ENCODE peak calls at places on chromosomes 1 and 21, in four cellular contexts. A, D, U and Q are unnamed samples.

GRCh38 chr1:190738321-190738720 is 260.7 kb upstream of the BRINP3 start:
- DNase-seq in A (no peak), D (no peak), U (no peak), Q (no peak)

GRCh38 chr1:201791051-201791774 is 37.7 kb upstream of the IPO9 start:
- DNase-seq in A (no peak), D (no peak), U (no peak), Q (no peak)

GRCh38 chr1:32071758-32072621 is 749 bp upstream of the TMEM39B start:
- DNase-seq in A (no peak), D (peak; percentile 34), U (no peak), Q (no peak)

GRCh38 chr1:186033744-186034345 is 299.7 kb downstream of the HMCN1 start:
- DNase-seq in A (no peak), D (no peak), U (no peak), Q (no peak)

GRCh38 chr21:44304846-44305245 is 5.0 kb downstream of the PFKL start:
- DNase-seq in A (no peak), D (peak; percentile 38), U (peak; percentile 66), Q (no peak)

GRCh38 chr1:74689800-74690696 is 16.5 kb upstream of the ERICH3 start:
- DNase-seq in A (no peak), D (peak; percentile 53), U (no peak), Q (no peak)

GRCh38 chr21:46455575-46456385 is 2.9 kb upstream of the DIP2A start:
- DNase-seq in A (no peak), D (no peak), U (no peak), Q (no peak)

GRCh38 chr1:186626969-186627368 is 53.3 kb downstream of the PTGS2 start:
- DNase-seq in A (no peak), D (no peak), U (no peak), Q (no peak)

GRCh38 chr1:92538413-92539061 is 51.8 kb upstream of the GFI1 start:
- DNase-seq in A (peak; percentile 51), D (no peak), U (no peak), Q (peak; percentile 18)

GRCh38 chr1:112011231-112011630 is 21.8 kb upstream of the KCND3 start:
- DNase-seq in A (no peak), D (no peak), U (no peak), Q (no peak)

GRCh38 chr21:42721341-42721824 is 68.0 kb downstream of the PDE9A start:
- DNase-seq in A (no peak), D (peak; percentile 30), U (no peak), Q (no peak)

GRCh38 chr21:32412162-32412997 is at the start of gene EVA1C:
- DNase-seq in A (no peak), D (no peak), U (no peak), Q (no peak)

GRCh38 chr1:217096200-217096599 is 373.0 kb upstream of the ESRRG start:
- DNase-seq in A (no peak), D (no peak), U (no peak), Q (no peak)

GRCh38 chr1:200732438-200732837 is 6.3 kb upstream of the CAMSAP2 start:
- DNase-seq in A (no peak), D (no peak), U (no peak), Q (no peak)

GRCh38 chr1:226981838-226982237 is 41.7 kb downstream of the COQ8A start:
- DNase-seq in A (no peak), D (no peak), U (no peak), Q (no peak)

GRCh38 chr1:6805004-6805416 is 19.8 kb downstream of the CAMTA1 start:
- DNase-seq in A (peak; percentile 27), D (no peak), U (no peak), Q (no peak)

GRCh38 chr1:27614048-27614624 is 10.2 kb upstream of the AHDC1 start:
- DNase-seq in A (no peak), D (no peak), U (no peak), Q (no peak)
- TF ChIP-seq POLR2AphosphoS5 in A (no peak), D (no peak), U (no peak), Q (no peak)

DNA sequence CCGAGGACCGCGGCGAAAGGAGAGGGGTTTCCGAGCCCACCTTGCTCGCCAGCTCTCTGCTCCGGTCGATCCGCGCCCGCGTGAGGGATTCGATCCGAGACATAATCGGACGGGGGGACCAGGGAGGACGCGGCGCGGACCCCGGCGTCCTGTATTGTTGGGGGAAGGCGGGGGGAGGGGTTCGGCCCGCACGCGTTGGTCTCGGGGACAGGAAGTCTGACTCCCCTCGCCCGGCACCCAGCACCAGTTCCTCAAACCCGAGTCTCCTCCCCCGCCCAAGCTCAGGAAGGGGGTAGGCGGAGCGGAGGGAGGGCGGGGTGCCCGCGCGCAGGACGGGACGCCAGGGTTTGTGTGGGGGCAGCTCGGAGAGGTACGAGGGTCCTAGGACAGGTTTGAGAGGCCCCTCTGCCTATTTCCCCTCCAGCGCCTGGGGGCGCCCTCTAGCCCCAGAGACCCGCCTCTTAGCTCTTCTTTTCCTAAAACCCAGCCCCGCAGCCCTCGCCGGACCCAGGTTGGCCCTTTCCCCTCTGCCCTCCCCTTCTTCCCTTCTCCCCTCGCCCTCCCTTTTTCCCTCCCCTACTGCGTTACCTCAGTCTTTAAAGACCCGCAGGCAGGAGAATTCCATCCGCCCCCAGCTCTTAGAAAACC is at the start of gene ARHGEF2:
- DNase-seq in A (no peak), D (no peak), U (peak; percentile 91), Q (peak; percentile 92)
- TF ChIP-seq POLR2A in A (peak; percentile 91), D (peak; percentile 60), U (peak; percentile 65), Q (peak; percentile 71)

DNA sequence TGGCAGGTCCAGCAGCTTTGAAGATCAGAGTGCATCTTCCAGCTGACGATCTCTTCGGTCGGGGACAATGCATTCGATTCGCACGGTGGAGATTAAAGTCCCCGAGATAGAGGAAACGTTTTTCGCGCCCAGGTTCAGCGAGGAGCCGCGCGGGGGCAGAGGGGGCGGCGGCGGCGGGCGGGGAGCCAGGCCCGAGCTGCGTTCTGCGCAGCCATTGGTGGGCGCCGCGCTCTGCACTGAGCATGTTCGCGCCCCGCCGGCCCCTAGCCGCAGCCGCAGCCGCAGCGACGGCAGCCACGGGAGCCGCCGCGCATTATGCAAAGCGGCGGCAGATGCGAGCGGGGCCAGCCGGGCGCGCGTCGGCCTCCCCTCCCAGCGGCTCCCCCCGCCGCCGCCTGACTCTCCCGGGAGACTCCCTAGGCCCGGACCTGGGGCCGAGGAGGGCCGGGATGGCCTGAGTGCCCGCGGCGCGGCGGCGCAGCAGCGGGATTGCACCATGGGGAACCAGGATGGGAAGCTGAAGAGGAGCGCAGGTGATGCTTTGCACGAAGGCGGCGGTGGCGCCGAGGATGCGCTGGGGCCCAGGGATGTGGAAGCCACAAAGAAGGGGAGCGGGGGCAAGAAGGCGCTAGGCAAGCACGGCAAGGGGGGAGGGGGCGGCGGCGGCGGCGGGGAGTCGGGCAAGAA is at the start of gene FMN2:
- DNase-seq in A (no peak), D (peak; percentile 0), U (peak; percentile 23), Q (peak; percentile 15)
- TF ChIP-seq TAF1 in A (no peak), D (no peak), U (no peak), Q (no peak)

DNA sequence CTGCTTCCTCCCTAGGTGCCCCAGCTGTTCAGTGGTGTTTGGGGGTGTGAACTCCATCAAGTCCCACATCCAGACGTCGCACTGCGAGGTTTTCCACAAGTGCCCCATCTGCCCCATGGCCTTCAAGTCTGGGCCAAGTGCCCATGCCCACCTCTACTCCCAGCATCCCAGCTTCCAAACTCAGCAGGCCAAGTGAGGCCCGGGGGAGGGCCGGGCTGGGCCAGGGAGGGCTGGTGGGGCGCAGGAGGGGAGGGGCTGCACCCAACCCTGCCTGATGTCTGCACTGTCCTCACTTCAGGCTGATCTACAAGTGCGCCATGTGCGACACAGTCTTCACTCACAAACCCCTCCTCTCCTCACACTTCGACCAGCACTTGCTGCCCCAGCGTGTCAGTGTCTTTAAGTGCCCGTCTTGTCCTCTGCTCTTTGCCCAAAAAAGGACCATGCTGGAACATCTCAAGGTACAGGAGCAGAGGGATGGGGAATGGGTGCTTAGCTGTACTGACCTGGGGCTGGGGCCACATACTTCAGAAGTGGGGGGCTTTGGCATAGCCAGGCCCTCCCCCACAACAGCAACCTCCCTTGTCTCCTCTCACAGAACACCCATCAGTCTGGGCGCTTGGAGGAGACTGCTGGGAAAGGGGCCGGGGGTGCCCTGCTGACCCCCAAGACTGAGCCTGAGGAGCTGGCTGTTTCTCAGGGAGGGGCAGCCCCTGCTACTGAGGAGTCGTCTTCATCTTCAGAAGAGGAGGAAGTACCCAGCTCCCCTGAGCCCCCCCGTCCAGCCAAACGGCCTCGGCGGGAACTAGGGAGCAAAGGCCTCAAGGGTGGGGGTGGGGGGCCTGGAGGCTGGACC is 7.2 kb downstream of the ZNF687 start:
- DNase-seq in A (no peak), D (no peak), U (no peak), Q (no peak)
- TF ChIP-seq POLR2AphosphoS5 in A (no peak), D (no peak), U (no peak), Q (no peak)

DNA sequence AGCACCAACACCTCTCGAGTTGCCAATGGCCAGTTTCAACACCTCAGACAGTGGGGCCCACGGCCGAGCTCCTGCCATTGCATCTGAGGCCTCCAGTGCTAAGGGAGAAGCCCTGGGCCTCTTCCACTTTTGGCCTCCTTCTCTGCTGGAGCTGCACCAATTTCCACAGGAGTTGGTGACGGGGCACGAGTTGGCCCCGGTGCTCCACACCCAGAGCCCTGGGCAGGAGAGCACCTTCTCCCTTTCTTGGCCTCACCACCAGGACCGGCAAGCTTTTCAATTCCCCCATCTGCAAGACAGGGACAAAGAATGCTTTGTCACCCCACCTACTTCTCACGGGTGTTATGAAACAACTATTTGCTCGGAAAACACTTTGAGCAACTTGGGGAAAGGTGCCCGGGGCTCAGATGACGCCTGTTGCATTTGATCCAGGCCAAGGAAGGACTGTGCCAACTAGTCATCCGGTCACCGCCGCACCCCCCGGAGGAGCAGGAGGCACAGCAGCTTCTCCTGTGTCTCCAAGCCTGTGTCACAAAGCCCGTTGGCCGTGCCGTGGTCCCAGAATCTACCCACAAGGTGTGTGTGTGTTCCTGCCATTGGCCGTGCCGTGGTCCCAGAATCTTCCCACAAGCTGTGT is 55.2 kb downstream of the TOMM20 start:
- DNase-seq in A (no peak), D (peak; percentile 97), U (no peak), Q (no peak)
- TF ChIP-seq POLR2A in A (no peak), D (no peak), U (peak; percentile 32), Q (no peak)

DNA sequence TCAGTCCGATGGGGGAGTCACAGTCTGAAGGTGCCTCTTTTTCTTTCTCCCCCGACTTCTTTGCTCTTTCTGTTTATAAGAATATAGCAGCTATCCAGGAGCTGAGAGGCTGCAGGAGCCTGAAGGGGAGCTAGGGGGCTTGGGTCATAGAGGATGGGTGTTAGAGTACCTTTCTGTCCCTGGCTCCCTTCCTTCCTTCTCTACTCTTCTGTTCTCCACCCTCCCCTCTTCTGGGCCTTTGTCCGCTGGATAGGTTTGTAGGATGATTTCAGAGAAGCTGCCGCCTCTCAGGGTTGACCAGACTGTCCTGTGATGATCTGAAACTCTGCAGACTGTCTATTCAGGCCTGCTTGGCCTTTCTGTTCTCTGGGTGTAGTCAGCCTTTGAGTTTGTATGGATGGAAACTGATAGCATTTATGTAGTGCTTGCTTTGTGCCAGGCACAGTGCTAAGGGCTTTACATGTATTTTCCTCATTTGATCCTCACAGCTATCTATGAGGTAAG is 26.3 kb downstream of the PPFIA4 start:
- DNase-seq in A (no peak), D (no peak), U (no peak), Q (no peak)
- TF ChIP-seq TAF1 in A (no peak), D (no peak), U (no peak), Q (no peak)

DNA sequence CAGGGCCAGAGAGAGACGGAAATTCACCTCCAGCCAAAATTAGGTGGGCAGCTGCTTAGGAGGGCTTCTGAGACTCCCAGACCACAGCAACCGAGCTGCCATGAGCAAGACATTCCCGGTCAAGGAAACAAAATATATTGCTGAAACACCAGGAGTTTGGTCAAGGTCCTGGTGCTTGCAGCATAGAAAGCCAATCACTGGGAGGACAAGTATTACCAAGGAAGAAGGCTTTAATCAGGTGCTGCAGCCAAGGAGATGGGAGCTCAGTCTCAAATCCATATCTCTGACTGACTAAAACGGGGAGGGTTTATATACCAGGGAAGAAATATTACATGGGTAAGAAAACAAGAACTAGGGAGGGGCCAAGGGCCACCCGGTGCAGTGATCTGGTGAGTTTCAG is 18.8 kb upstream of the TMEM125 start:
- DNase-seq in A (no peak), D (no peak), U (no peak), Q (no peak)
- TF ChIP-seq POLR2AphosphoS5 in A (no peak), D (no peak), U (no peak), Q (no peak)